ENCODE peak calls at places on chromosomes 2 and 18, in nine cellular contexts. N is iris pigment epithelial cell; D is Caki2; E is tibial nerve; T is CD4-positive, alpha-beta T cell; P is activated CD8-positive, alpha-beta memory T cell treated with anti-CD3 and anti-CD28 coated beads for 48 hours; A is cerebellar nuclear complex; Z is activated CD8-positive, alpha-beta T cell treated with anti-CD3 and anti-CD28 coated beads for 36 hours; S is fibroblast of lung. I is an unnamed sample.
A peak's percentile ranks its signal among the peaks of the same experiment; 100 is the strongest.

GRCh38 chr2:145022021-145022670 is 502.2 kb upstream of the ZEB2 start:
- DNase-seq in Z (no peak), S (no peak), A (no peak), D (no peak), E (no peak), N (peak; percentile 47), T (no peak), P (no peak), I (peak; percentile 42)

GRCh38 chr2:71004356-71004755 is 9.7 kb upstream of the TEX261 start:
- DNase-seq in N (no peak), T (no peak), D (no peak), P (no peak), S (no peak), Z (no peak), A (no peak), E (no peak), I (no peak)

GRCh38 chr18:36441872-36442271 is 144.4 kb downstream of the FHOD3 start:
- DNase-seq in E (no peak), T (no peak), A (no peak), P (no peak), D (peak; percentile 49), N (peak; percentile 36), S (peak; percentile 20), Z (no peak), I (no peak)

GRCh38 chr2:172434821-172435607 is 7.6 kb downstream of the ITGA6 start:
- DNase-seq in N (peak; percentile 34), T (peak; percentile 38), Z (peak; percentile 60), D (peak; percentile 21), E (no peak), S (peak; percentile 40), A (no peak), P (no peak), I (no peak)

GRCh38 chr2:221553333-221553732 is 18.8 kb downstream of the EPHA4 start:
- DNase-seq in E (no peak), D (no peak), T (no peak), P (no peak), A (peak; percentile 42), N (no peak), Z (no peak), S (no peak), I (no peak)

GRCh38 chr2:26922638-26923466 is 47.6 kb upstream of the MAPRE3 start:
- DNase-seq in E (no peak), S (peak; percentile 15), Z (peak; percentile 66), A (peak; percentile 70), P (no peak), N (peak; percentile 37), D (peak; percentile 17), T (peak; percentile 10), I (peak; percentile 27)

GRCh38 chr2:37506407-37507068 is 162.1 kb downstream of the QPCT start:
- DNase-seq in D (no peak), N (peak; percentile 27), A (no peak), Z (no peak), E (no peak), P (no peak), T (no peak), S (peak; percentile 59), I (no peak)

GRCh38 chr2:42261531-42262195 is 92.5 kb downstream of the EML4 start:
- DNase-seq in S (no peak), Z (no peak), T (no peak), E (no peak), A (no peak), D (no peak), P (no peak), N (no peak), I (no peak)

GRCh38 chr2:109128466-109129355 is at the start of gene SH3RF3:
- DNase-seq in E (no peak), T (peak; percentile 16), D (peak; percentile 71), A (no peak), N (peak; percentile 58), P (no peak), Z (peak; percentile 43), S (peak; percentile 60), I (peak; percentile 65)

GRCh38 chr2:179768765-179769164 is 92.6 kb downstream of the ZNF385B start:
- DNase-seq in P (no peak), S (peak; percentile 46), T (no peak), N (no peak), E (no peak), D (no peak), A (no peak), Z (no peak), I (no peak)

GRCh38 chr2:63712748-63713147 is 124.0 kb downstream of the MDH1 start:
- DNase-seq in E (no peak), D (no peak), N (peak; percentile 32), P (no peak), A (no peak), Z (no peak), S (peak; percentile 17), T (no peak), I (no peak)

GRCh38 chr18:53715243-53715853 is 509.1 kb downstream of the MBD2 start:
- DNase-seq in Z (no peak), D (no peak), S (no peak), T (no peak), A (no peak), N (no peak), E (no peak), P (no peak), I (no peak)

GRCh38 chr2:123915380-123915779 is 109.7 kb upstream of the CNTNAP5 start:
- DNase-seq in E (no peak), A (no peak), N (no peak), T (no peak), S (no peak), D (no peak), Z (no peak), P (no peak), I (no peak)

GRCh38 chr2:240205348-240205747 is 64.9 kb upstream of the OTOS start:
- DNase-seq in N (peak; percentile 53), D (peak; percentile 66), A (no peak), S (peak; percentile 51), T (no peak), E (no peak), Z (peak; percentile 83), P (peak; percentile 48), I (no peak)

I was measured in right cardiac atrium.